ENCODE peak calls at places on chromosomes 16 and 17, in four cellular contexts. C is GM23338, E is neural progenitor cell, F is GM23248. M is an unnamed sample.

GRCh38 chr17:68035131-68035522 is 408 bp upstream of the KPNA2 start:
- DNase-seq in C (peak), E (peak), F (peak), M (no peak)

GRCh38 chr16:2611499-2611862 is 70.8 kb upstream of the KCTD5 start:
- DNase-seq in C (no peak), E (no peak), F (no peak), M (no peak)

GRCh38 chr16:80899804-80900592 is 95.6 kb upstream of the CDYL2 start:
- DNase-seq in C (no peak), E (no peak), F (peak), M (no peak)

GRCh38 chr16:9123871-9124270 is 32.4 kb downstream of the HAPSTR1 start:
- DNase-seq in C (no peak), E (no peak), F (no peak), M (peak)

GRCh38 chr17:37642706-37643105 is 540 bp downstream of the DDX52 start:
- DNase-seq in C (no peak), E (no peak), F (peak), M (peak)

GRCh38 chr17:1095093-1095852 is 84.5 kb downstream of the ABR start:
- DNase-seq in C (no peak), E (no peak), F (no peak), M (no peak)

GRCh38 chr17:12995896-12996295 is 21.9 kb downstream of the ELAC2 start:
- DNase-seq in C (no peak), E (no peak), F (no peak), M (no peak)

GRCh38 chr17:20206591-20206990 is 197.4 kb downstream of the SPECC1 start:
- DNase-seq in C (no peak), E (no peak), F (peak), M (no peak)

GRCh38 chr16:81279375-81279774 is 35.4 kb upstream of the GAN start:
- DNase-seq in C (no peak), E (no peak), F (peak), M (no peak)

GRCh38 chr16:31700530-31701388 is 172.8 kb upstream of the ZNF267 start:
- DNase-seq in C (peak), E (peak), F (peak), M (peak)

GRCh38 chr16:2289282-2289681 is 21.4 kb upstream of the RNPS1 start:
- DNase-seq in C (no peak), E (no peak), F (no peak), M (no peak)

GRCh38 chr17:57782642-57783337 is 37.7 kb upstream of the CCDC182 start:
- DNase-seq in C (no peak), E (peak), F (no peak), M (no peak)

GRCh38 chr16:58024673-58025350 is 742 bp upstream of the MMP15 start:
- DNase-seq in C (peak), E (peak), F (peak), M (no peak)

GRCh38 chr17:42680331-42680808 is 1.3 kb downstream of the CCR10 start:
- DNase-seq in C (no peak), E (no peak), F (no peak), M (no peak)

GRCh38 chr17:57357392-57357784 is 101.1 kb downstream of the MSI2 start:
- DNase-seq in C (no peak), E (no peak), F (no peak), M (peak)

GRCh38 chr17:48322060-48322459 is 108.0 kb downstream of the SKAP1 start:
- DNase-seq in C (no peak), E (no peak), F (peak), M (no peak)

GRCh38 chr17:80692931-80693467 is 148.4 kb downstream of the RPTOR start:
- DNase-seq in C (no peak), E (peak), F (no peak), M (no peak)

GRCh38 chr17:47729486-47729885 is 3.5 kb upstream of the TBX21 start:
- DNase-seq in C (no peak), E (no peak), F (no peak), M (no peak)

GRCh38 chr16:81713796-81714195 is 65.3 kb upstream of the PLCG2 start:
- DNase-seq in C (peak), E (no peak), F (no peak), M (no peak)

GRCh38 chr17:17351356-17351891 is 48.3 kb downstream of the NT5M start:
- DNase-seq in C (no peak), E (no peak), F (no peak), M (no peak)

GRCh38 chr17:70552230-70552981 is 383.1 kb downstream of the KCNJ2 start:
- DNase-seq in C (peak), E (peak), F (peak), M (peak)
- H2AFZ ChIP-seq in C (no peak), E (no peak), F (peak), M (no peak)

GRCh38 chr17:40416671-40417070 is 1.0 kb downstream of the TOP2A start:
- DNase-seq in C (no peak), E (no peak), F (no peak), M (peak)
- H2AFZ ChIP-seq in C (no peak), E (no peak), F (peak), M (no peak)

GRCh38 chr17:40452921-40453378 is 9.7 kb downstream of the IGFBP4 start:
- DNase-seq in C (no peak), E (no peak), F (peak), M (no peak)
- H2AFZ ChIP-seq in C (no peak), E (no peak), F (no peak), M (no peak)

GRCh38 chr17:65365209-65365608 is 196.2 kb downstream of the AXIN2 start:
- DNase-seq in C (no peak), E (no peak), F (no peak), M (no peak)
- H2AFZ ChIP-seq in C (no peak), E (peak), F (no peak), M (no peak)

DNA sequence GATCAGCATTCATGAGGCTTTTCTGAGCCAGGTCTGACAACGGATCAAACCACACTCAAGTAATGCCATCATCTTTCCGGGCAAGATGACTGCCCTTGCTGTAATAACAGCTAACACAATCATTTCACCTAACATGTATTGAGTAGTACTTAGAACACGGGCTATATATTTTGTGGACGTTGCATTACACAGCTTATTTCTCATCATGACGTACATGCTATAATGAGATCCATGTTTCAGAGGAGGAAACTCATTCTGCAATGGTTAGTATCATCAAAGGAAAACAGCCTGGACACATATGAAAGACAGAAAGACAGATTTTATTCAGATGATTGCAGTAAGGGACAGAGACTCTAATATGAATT is 446.7 kb downstream of the HS3ST3B1 start:
- DNase-seq in C (no peak), E (no peak), F (peak), M (no peak)
- H2AFZ ChIP-seq in C (no peak), E (no peak), F (peak), M (no peak)

M was measured in Karpas-422.